ENCODE peak calls at places on chromosome 18, in seven cellular contexts. X is GM04504; U is IMR-90; J is HuH-7; N is hypothalamus; I is A673; Q is stimulated activated CD4-positive, alpha-beta T cell treated with anti-CD3 and anti-CD28 coated beads, Interleukin-15, amount 100 ng/mL, for 24 hours. P is an unnamed sample.
A peak's percentile ranks its signal among the peaks of the same experiment; 100 is the strongest.

GRCh38 chr18:9627642-9628041 is 13.3 kb upstream of the PPP4R1 start:
- DNase-seq in X (no peak), U (peak; percentile 65), J (no peak), N (no peak), I (no peak), Q (no peak), P (no peak)

GRCh38 chr18:6962571-6963451 is 154.8 kb downstream of the LAMA1 start:
- DNase-seq in X (no peak), U (no peak), J (no peak), N (no peak), I (no peak), Q (no peak), P (no peak)

GRCh38 chr18:44392933-44393332 is 287.8 kb upstream of the SETBP1 start:
- DNase-seq in X (no peak), U (no peak), J (no peak), N (no peak), I (no peak), Q (no peak), P (no peak)

GRCh38 chr18:67144342-67144741 is 372.2 kb downstream of the DSEL start:
- DNase-seq in X (no peak), U (no peak), J (no peak), N (no peak), I (no peak), Q (no peak), P (no peak)

GRCh38 chr18:79512461-79513380 is 117.0 kb downstream of the NFATC1 start:
- DNase-seq in X (no peak), U (no peak), J (no peak), N (no peak), I (no peak), Q (peak; percentile 1), P (peak; percentile 40)

GRCh38 chr18:24014986-24015896 is 687 bp downstream of the TTC39C start:
- DNase-seq in X (peak; percentile 84), U (peak; percentile 76), J (peak; percentile 37), N (no peak), I (peak; percentile 70), Q (peak; percentile 65), P (peak; percentile 70)

GRCh38 chr18:50836521-50836957 is 16.7 kb upstream of the MRO start:
- DNase-seq in X (no peak), U (peak; percentile 35), J (no peak), N (no peak), I (peak; percentile 63), Q (no peak), P (no peak)

GRCh38 chr18:72091369-72091768 is 452.8 kb downstream of the CBLN2 start:
- DNase-seq in X (no peak), U (no peak), J (no peak), N (no peak), I (no peak), Q (no peak), P (no peak)

GRCh38 chr18:8212893-8213805 is 396.1 kb upstream of the RAB12 start:
- DNase-seq in X (no peak), U (peak; percentile 94), J (no peak), N (no peak), I (no peak), Q (no peak), P (no peak)

GRCh38 chr18:33720133-33720532 is 142.1 kb downstream of the ASXL3 start:
- DNase-seq in X (no peak), U (peak; percentile 86), J (no peak), N (no peak), I (no peak), Q (no peak), P (no peak)

GRCh38 chr18:3340682-3341097 is 78.8 kb downstream of the MYL12B start:
- DNase-seq in X (no peak), U (peak; percentile 28), J (peak; percentile 46), N (no peak), I (peak; percentile 56), Q (no peak), P (no peak)

GRCh38 chr18:51561821-51562220 is 364.3 kb upstream of the MEX3C start:
- DNase-seq in X (no peak), U (no peak), J (no peak), N (no peak), I (no peak), Q (no peak), P (peak; percentile 71)